ENCODE peak calls at places on chromosomes 16 and 17, in five cellular contexts. One of them, this sample, is unnamed.
A peak's percentile ranks its signal among the peaks of the same experiment; 100 is the strongest.

GRCh38 chr16:79563919-79564318 is 36.6 kb downstream of the MAF start:
- DNase-seq in OCI-LY7: no peak
- DNase-seq in GM10248: no peak
- DNase-seq in keratinocyte: no peak
- DNase-seq in right lobe of liver: no peak
- DNase-seq in this sample: no peak

GRCh38 chr17:79778504-79779087 is 648 bp downstream of the CBX2 start:
- DNase-seq in GM10248: peak; percentile 41
- DNase-seq in OCI-LY7: peak; percentile 65
- DNase-seq in right lobe of liver: no peak
- DNase-seq in keratinocyte: no peak
- DNase-seq in this sample: no peak

GRCh38 chr17:70552230-70552981 is 383.1 kb downstream of the KCNJ2 start:
- DNase-seq in keratinocyte: no peak
- DNase-seq in GM10248: peak; percentile 41
- DNase-seq in right lobe of liver: no peak
- DNase-seq in OCI-LY7: peak; percentile 69
- DNase-seq in this sample: no peak

GRCh38 chr17:18247613-18248001 is 10.9 kb downstream of the FLII start:
- DNase-seq in right lobe of liver: no peak
- DNase-seq in GM10248: no peak
- DNase-seq in keratinocyte: no peak
- DNase-seq in OCI-LY7: no peak
- DNase-seq in this sample: no peak

GRCh38 chr17:82216301-82217119 is 3.9 kb upstream of the CCDC57 start:
- DNase-seq in GM10248: peak; percentile 61
- DNase-seq in keratinocyte: no peak
- DNase-seq in right lobe of liver: peak; percentile 79
- DNase-seq in OCI-LY7: no peak
- DNase-seq in this sample: peak; percentile 80

GRCh38 chr17:20083460-20083859 is 74.3 kb downstream of the SPECC1 start:
- DNase-seq in GM10248: no peak
- DNase-seq in keratinocyte: no peak
- DNase-seq in OCI-LY7: no peak
- DNase-seq in right lobe of liver: no peak
- DNase-seq in this sample: no peak

GRCh38 chr17:78391843-78392242 is 13.4 kb downstream of the PGS1 start:
- DNase-seq in keratinocyte: no peak
- DNase-seq in right lobe of liver: no peak
- DNase-seq in GM10248: no peak
- DNase-seq in OCI-LY7: no peak
- DNase-seq in this sample: no peak

GRCh38 chr17:79905832-79906231 is 66.6 kb upstream of the CBX4 start:
- DNase-seq in keratinocyte: no peak
- DNase-seq in OCI-LY7: no peak
- DNase-seq in GM10248: no peak
- DNase-seq in right lobe of liver: no peak
- DNase-seq in this sample: peak; percentile 70

GRCh38 chr16:78570409-78571141 is 471.1 kb downstream of the WWOX start:
- DNase-seq in keratinocyte: no peak
- DNase-seq in OCI-LY7: no peak
- DNase-seq in right lobe of liver: no peak
- DNase-seq in GM10248: no peak
- DNase-seq in this sample: no peak

GRCh38 chr17:31492880-31493655 is 101.6 kb downstream of the RAB11FIP4 start:
- DNase-seq in right lobe of liver: no peak
- DNase-seq in GM10248: peak; percentile 80
- DNase-seq in OCI-LY7: no peak
- DNase-seq in keratinocyte: no peak
- DNase-seq in this sample: no peak

GRCh38 chr17:33560165-33560564 is 267.1 kb upstream of the ASIC2 start:
- DNase-seq in OCI-LY7: no peak
- DNase-seq in right lobe of liver: no peak
- DNase-seq in GM10248: no peak
- DNase-seq in keratinocyte: no peak
- DNase-seq in this sample: peak; percentile 20

GRCh38 chr17:42618442-42619150 is 9.1 kb downstream of the TUBG1 start:
- DNase-seq in OCI-LY7: peak; percentile 50
- DNase-seq in keratinocyte: no peak
- DNase-seq in GM10248: peak; percentile 79
- DNase-seq in right lobe of liver: peak; percentile 78
- DNase-seq in this sample: peak; percentile 78

GRCh38 chr17:83190601-83191387 is 111.4 kb downstream of the METRNL start:
- DNase-seq in OCI-LY7: no peak
- DNase-seq in right lobe of liver: peak; percentile 43
- DNase-seq in GM10248: no peak
- DNase-seq in keratinocyte: no peak
- DNase-seq in this sample: no peak

GRCh38 chr17:71163121-71163812 is 957.6 kb upstream of the SOX9 start:
- DNase-seq in GM10248: no peak
- DNase-seq in right lobe of liver: peak; percentile 74
- DNase-seq in keratinocyte: no peak
- DNase-seq in OCI-LY7: no peak
- DNase-seq in this sample: peak; percentile 58

DNA sequence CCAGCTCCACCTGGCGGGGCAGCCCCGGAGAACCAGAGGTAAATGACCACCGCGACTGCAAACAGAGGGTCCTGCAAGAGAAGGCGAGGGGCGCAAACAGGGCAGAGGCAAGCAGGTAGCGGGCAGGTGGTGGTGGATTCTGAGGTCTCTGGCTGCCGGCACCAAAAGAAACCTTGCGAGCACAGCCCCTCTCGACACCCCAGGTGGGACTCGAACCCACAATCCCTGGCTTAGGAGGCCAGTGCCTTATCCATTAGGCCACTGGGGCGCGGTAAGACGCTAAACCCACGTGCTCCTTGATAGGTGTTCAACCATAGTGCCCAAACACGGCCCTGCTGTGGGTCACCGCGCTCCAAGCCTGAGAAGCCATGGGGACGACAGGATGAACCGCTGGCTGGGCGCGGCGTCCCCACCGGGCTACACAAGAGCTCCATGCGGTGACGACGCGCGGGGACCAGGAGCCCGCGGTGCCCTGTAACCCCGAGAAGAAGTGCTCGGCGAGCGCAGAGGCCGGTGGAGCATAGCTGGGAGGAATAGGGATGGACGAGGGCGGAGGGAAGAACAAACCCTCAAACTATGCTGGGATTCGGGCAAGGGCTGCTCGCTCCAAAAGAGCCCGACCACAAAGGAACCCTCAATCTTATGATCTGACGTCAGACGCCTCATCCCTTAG is 12.4 kb downstream of the ATP5PD start:
- DNase-seq in GM10248: peak; percentile 85
- DNase-seq in right lobe of liver: peak; percentile 88
- DNase-seq in keratinocyte: no peak
- DNase-seq in OCI-LY7: peak; percentile 74
- DNase-seq in this sample: peak; percentile 95
- TF ChIP-seq CTCF in GM10248: peak; percentile 4
- TF ChIP-seq CTCF in right lobe of liver: no peak
- TF ChIP-seq CTCF in keratinocyte: no peak
- TF ChIP-seq CTCF in OCI-LY7: no peak
- TF ChIP-seq CTCF in this sample: no peak

GRCh38 chr16:89375686-89376085 is 114.7 kb downstream of the ANKRD11 start:
- DNase-seq in right lobe of liver: no peak
- DNase-seq in keratinocyte: no peak
- DNase-seq in GM10248: no peak
- DNase-seq in OCI-LY7: no peak
- DNase-seq in this sample: no peak

GRCh38 chr16:89373355-89374110 is 116.8 kb downstream of the ANKRD11 start:
- DNase-seq in right lobe of liver: no peak
- DNase-seq in GM10248: no peak
- DNase-seq in OCI-LY7: no peak
- DNase-seq in keratinocyte: no peak
- DNase-seq in this sample: no peak

GRCh38 chr16:89375021-89375420 is 115.3 kb downstream of the ANKRD11 start:
- DNase-seq in OCI-LY7: peak; percentile 73
- DNase-seq in GM10248: no peak
- DNase-seq in right lobe of liver: no peak
- DNase-seq in keratinocyte: no peak
- DNase-seq in this sample: no peak

GRCh38 chr16:89371968-89372634 is 118.3 kb downstream of the ANKRD11 start:
- DNase-seq in GM10248: no peak
- DNase-seq in right lobe of liver: no peak
- DNase-seq in OCI-LY7: no peak
- DNase-seq in keratinocyte: no peak
- DNase-seq in this sample: no peak

DNA sequence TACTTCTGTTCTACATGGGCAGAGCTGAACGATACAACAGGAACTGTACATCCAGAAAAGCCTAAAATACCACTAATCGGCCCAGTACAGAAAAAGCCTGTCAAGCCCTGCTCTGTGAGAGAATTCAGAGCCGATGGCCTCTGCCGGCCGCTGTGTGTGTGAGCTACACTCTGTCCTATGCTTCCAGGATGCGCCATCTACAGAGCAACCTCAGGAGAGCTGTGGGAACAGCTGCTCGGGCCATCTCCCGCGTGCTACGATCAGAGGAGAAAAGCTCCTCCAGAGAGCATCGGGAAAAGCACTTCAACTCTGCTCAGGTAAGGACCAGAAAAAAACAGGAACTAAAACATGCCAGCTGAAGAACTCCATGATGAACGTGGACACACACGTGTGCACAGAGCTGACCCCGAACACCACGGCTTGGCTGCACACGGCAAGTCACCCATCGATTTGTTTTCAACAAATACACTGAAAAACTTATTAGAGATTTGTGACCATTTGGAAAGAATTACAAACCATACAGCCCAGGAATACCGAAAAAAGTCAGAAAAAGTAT is 115.9 kb downstream of the ANKRD11 start:
- DNase-seq in right lobe of liver: no peak
- DNase-seq in keratinocyte: no peak
- DNase-seq in GM10248: no peak
- DNase-seq in OCI-LY7: no peak
- DNase-seq in this sample: no peak
- TF ChIP-seq CTCF in right lobe of liver: no peak
- TF ChIP-seq CTCF in keratinocyte: no peak
- TF ChIP-seq CTCF in GM10248: no peak
- TF ChIP-seq CTCF in OCI-LY7: no peak
- TF ChIP-seq CTCF in this sample: no peak

DNA sequence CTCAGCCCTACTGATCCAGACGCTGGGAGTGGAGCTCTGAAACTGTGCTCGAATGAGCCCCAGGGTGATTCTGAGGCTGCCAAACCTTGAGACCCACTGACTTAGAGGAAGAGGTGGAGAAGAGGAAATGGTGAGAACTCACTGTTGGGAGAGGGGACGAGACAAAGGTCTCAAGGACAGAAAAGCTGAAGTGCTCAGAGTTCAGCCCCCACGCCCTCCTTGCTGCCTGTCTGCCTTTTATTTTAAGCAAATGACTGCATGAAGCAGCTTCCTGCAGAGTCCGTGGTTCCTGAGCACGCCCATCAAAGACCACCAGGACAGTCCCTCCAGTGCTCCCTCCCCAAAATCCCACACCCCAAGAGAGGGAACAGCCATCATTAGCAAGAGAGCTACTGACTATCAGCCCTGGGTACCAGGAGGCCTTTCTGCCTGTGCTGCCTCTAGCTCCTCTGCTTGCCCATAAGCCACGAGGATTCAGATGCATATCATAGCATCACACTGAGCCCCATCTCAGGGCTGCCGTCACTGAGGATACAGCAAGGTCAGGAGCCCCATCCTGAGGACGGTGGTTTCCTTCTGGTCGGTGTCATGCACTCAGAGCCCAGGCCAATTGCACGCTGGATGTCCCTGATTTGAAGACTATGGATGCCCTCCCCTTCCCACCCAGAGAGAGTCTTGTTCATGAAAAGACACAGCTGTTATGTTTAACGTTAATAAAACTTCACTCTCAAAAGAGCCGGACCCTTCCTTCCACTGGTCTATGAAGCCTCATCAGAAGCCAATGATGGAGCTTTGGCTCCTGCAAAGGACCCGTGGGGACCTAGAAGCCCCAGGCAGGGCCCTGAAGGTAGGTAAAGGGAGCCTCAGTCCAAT is 20.1 kb downstream of the COTL1 start:
- DNase-seq in right lobe of liver: no peak
- DNase-seq in OCI-LY7: peak; percentile 86
- DNase-seq in GM10248: no peak
- DNase-seq in keratinocyte: no peak
- DNase-seq in this sample: no peak
- TF ChIP-seq CTCF in right lobe of liver: no peak
- TF ChIP-seq CTCF in OCI-LY7: no peak
- TF ChIP-seq CTCF in GM10248: no peak
- TF ChIP-seq CTCF in keratinocyte: no peak
- TF ChIP-seq CTCF in this sample: no peak

GRCh38 chr17:68133370-68134045 is 98.0 kb downstream of the KPNA2 start:
- DNase-seq in GM10248: no peak
- DNase-seq in keratinocyte: no peak
- DNase-seq in OCI-LY7: no peak
- DNase-seq in right lobe of liver: no peak
- DNase-seq in this sample: no peak
- TF ChIP-seq CTCF in GM10248: no peak
- TF ChIP-seq CTCF in keratinocyte: no peak
- TF ChIP-seq CTCF in OCI-LY7: no peak
- TF ChIP-seq CTCF in right lobe of liver: no peak
- TF ChIP-seq CTCF in this sample: no peak

DNA sequence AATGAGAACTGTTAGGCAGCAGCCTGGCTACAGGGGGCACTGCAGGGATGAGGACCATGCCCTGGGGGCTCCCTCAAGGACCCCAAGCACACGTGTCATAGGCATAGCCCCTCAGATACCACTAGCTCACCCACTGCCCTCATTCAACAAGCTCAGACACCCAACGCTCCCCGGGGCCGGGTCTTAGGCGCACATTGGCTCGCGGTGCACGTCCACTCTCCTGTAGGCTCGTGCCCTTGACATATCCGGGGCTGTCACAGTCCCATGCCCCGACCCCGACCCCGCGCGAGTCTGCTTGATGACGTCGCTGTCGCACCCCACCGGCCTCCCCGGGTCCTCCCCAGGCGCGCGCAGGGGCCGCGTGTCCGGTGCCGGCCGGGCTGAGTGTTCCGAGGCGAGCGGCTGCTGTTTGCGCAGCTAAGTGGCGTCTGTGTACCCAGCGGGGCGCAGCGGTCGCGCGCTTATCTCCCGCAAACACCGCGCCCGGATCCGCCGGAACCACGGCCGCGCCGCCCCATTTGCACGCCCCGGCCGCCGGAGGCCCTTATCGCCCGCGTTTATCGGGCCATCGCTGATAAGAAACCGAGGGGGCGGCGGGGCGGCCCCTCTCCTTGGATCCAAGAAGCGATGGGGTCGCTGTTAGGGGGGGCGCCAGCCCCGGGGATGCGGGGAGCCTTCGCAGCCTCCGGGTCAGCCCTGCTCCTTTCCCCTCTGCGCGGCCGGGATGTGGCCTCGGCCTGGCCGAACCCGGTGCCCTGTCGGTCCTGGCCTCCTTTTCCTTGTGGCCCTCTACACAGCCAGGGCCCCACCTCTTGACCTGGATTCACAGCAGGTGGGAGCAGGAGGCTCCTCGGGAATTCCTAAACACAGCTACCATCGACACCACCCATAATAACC is 20.7 kb upstream of the NAGS start:
- DNase-seq in GM10248: no peak
- DNase-seq in keratinocyte: no peak
- DNase-seq in OCI-LY7: no peak
- DNase-seq in right lobe of liver: peak; percentile 49
- DNase-seq in this sample: peak; percentile 42
- TF ChIP-seq CTCF in GM10248: no peak
- TF ChIP-seq CTCF in keratinocyte: peak; percentile 39
- TF ChIP-seq CTCF in OCI-LY7: peak; percentile 30
- TF ChIP-seq CTCF in right lobe of liver: peak; percentile 22
- TF ChIP-seq CTCF in this sample: peak; percentile 59

GRCh38 chr16:87951550-87952538 is 610 bp downstream of the BANP start:
- DNase-seq in keratinocyte: no peak
- DNase-seq in OCI-LY7: peak; percentile 25
- DNase-seq in right lobe of liver: peak; percentile 55
- DNase-seq in GM10248: no peak
- DNase-seq in this sample: peak; percentile 22
- TF ChIP-seq CTCF in keratinocyte: peak; percentile 13
- TF ChIP-seq CTCF in OCI-LY7: peak; percentile 42
- TF ChIP-seq CTCF in right lobe of liver: no peak
- TF ChIP-seq CTCF in GM10248: no peak
- TF ChIP-seq CTCF in this sample: peak; percentile 16

GRCh38 chr16:2243031-2243528 is 6.8 kb downstream of the DNASE1L2 start:
- DNase-seq in keratinocyte: no peak
- DNase-seq in OCI-LY7: no peak
- DNase-seq in GM10248: no peak
- DNase-seq in right lobe of liver: no peak
- DNase-seq in this sample: no peak
- TF ChIP-seq CTCF in keratinocyte: no peak
- TF ChIP-seq CTCF in OCI-LY7: no peak
- TF ChIP-seq CTCF in GM10248: no peak
- TF ChIP-seq CTCF in right lobe of liver: no peak
- TF ChIP-seq CTCF in this sample: no peak

This sample was measured in Calu3.